ENCODE peak calls at places on chromosomes 6 and 20, in nine cellular contexts. L, V, A, I, C, Q, O, B and X are unnamed samples.

GRCh38 chr6:169745405-169745804 is 6.0 kb downstream of the DYNLT2 start:
- DNase-seq in L (no peak), V (no peak), A (no peak), I (no peak), C (no peak), Q (no peak), O (no peak), B (no peak), X (no peak)

GRCh38 chr6:30965140-30965601 is 18.3 kb upstream of the MUC21 start:
- DNase-seq in L (no peak), V (no peak), A (no peak), I (no peak), C (no peak), Q (no peak), O (no peak), B (no peak), X (no peak)

GRCh38 chr6:5541751-5542432 is 280.6 kb downstream of the FARS2 start:
- DNase-seq in L (no peak), V (no peak), A (no peak), I (no peak), C (no peak), Q (no peak), O (no peak), B (peak; percentile 11), X (no peak)

GRCh38 chr20:62262064-62262463 is 23.7 kb downstream of the OSBPL2 start:
- DNase-seq in L (no peak), V (no peak), A (no peak), I (no peak), C (no peak), Q (no peak), O (no peak), B (no peak), X (no peak)

GRCh38 chr6:80341330-80341729 is 234.9 kb downstream of the BCKDHB start:
- DNase-seq in L (no peak), V (no peak), A (no peak), I (peak; percentile 83), C (no peak), Q (no peak), O (no peak), B (no peak), X (peak; percentile 14)

GRCh38 chr20:12331236-12331635 is 413.5 kb downstream of the BTBD3 start:
- DNase-seq in L (no peak), V (no peak), A (no peak), I (no peak), C (no peak), Q (no peak), O (no peak), B (no peak), X (no peak)

GRCh38 chr6:65746302-65746701 is 39.3 kb upstream of the EYS start:
- DNase-seq in L (no peak), V (no peak), A (no peak), I (no peak), C (no peak), Q (no peak), O (no peak), B (no peak), X (no peak)

GRCh38 chr20:4135385-4136077 is 120.2 kb upstream of the RNF24 start:
- DNase-seq in L (peak; percentile 79), V (peak; percentile 90), A (peak; percentile 42), I (peak; percentile 97), C (no peak), Q (peak; percentile 98), O (peak; percentile 43), B (peak; percentile 99), X (peak; percentile 97)

GRCh38 chr6:167118839-167119238 is 4.1 kb upstream of the CCR6 start:
- DNase-seq in L (no peak), V (no peak), A (no peak), I (no peak), C (no peak), Q (no peak), O (no peak), B (no peak), X (no peak)

GRCh38 chr6:167118006-167118405 is 4.9 kb upstream of the CCR6 start:
- DNase-seq in L (no peak), V (no peak), A (no peak), I (no peak), C (no peak), Q (no peak), O (no peak), B (no peak), X (no peak)

GRCh38 chr6:167120557-167121030 is 2.3 kb upstream of the CCR6 start:
- DNase-seq in L (no peak), V (no peak), A (no peak), I (no peak), C (no peak), Q (no peak), O (no peak), B (no peak), X (no peak)

GRCh38 chr6:167121471-167121870 is 1.4 kb upstream of the CCR6 start:
- DNase-seq in L (no peak), V (no peak), A (no peak), I (no peak), C (no peak), Q (no peak), O (no peak), B (no peak), X (no peak)

DNA sequence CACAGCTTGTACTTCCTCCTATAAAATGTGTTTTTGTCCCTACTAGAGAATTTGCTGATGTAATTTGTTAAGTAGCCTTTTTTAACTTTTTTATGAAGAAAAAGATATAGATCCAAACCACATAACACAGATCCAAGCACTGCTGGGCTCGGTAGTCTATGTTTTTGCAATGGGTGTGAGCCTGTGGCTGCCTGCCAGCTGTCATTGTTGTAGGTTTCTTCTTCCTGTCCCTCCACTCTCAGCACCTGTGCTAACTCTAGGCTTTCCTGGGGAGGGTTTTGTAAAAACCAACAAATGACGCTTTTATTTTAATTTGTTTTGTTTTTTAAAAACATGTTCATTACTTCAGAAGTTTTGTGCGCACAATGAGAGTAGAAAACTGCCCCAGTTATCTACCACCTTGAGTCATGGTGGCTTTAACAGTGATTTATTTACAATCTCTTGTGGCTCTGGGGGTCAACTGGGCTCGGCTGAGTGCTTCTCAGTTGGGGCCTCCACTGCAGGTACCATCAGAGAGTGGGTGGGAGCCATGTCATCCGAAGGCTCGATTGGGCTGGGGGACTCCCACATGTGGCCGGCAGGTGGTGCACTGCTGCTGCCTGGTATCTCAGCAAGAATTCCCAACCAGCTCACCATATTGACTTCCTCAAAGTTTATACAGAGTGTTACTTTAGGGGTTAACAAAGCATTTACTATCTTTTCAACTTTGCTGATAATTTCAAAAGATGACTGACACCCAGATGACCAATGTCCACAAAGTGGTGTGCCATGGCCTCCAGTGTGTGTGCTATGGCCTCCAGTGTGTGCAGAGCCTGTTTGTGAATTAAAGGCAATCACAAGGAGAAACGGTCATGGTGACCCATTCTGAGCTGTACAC is 3.0 kb upstream of the CCR6 start:
- DNase-seq in L (no peak), V (no peak), A (no peak), I (no peak), C (no peak), Q (no peak), O (no peak), B (no peak), X (no peak)
- TF ChIP-seq CTCF in L (peak; percentile 31), V (no peak), A (no peak), I (no peak), C (no peak), Q (no peak), O (no peak), B (no peak), X (peak; percentile 8)

DNA sequence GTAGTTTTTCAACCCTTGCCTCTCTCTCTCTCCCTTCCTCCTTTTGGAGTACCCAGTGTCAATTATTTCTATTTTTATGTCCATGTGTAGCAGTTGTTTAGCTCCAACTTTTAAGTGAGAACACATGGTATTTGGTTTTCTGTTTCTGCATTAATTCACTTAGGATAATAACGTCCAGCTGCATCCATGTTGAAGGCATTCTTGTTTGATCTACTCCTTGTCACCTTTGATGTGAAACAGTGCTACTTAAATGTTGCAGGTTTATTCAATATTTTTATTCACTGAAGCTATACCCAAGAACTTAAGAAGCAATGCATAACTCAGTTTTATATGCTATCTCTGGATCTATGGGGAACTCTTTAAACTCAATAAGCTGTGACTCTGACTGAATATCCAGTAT is 465.2 kb upstream of the ADGRB3 start:
- DNase-seq in L (no peak), V (no peak), A (no peak), I (no peak), C (no peak), Q (no peak), O (no peak), B (no peak), X (no peak)
- TF ChIP-seq CTCF in L (no peak), V (no peak), A (no peak), I (no peak), C (no peak), Q (no peak), O (no peak), B (no peak), X (no peak)

GRCh38 chr6:53067799-53068442 is 2.7 kb downstream of the FBXO9 start:
- DNase-seq in L (no peak), V (no peak), A (no peak), I (no peak), C (no peak), Q (no peak), O (no peak), B (peak; percentile 52), X (no peak)

GRCh38 chr6:53074347-53074746 is 9.1 kb downstream of the FBXO9 start:
- DNase-seq in L (no peak), V (no peak), A (no peak), I (no peak), C (no peak), Q (no peak), O (no peak), B (no peak), X (no peak)

GRCh38 chr6:53069431-53069830 is 4.2 kb downstream of the FBXO9 start:
- DNase-seq in L (no peak), V (no peak), A (no peak), I (no peak), C (no peak), Q (no peak), O (no peak), B (no peak), X (no peak)

GRCh38 chr6:53067307-53067706 is 2.1 kb downstream of the FBXO9 start:
- DNase-seq in L (no peak), V (no peak), A (no peak), I (peak; percentile 39), C (no peak), Q (no peak), O (no peak), B (no peak), X (no peak)

GRCh38 chr6:53070808-53071207 is 5.6 kb downstream of the FBXO9 start:
- DNase-seq in L (peak; percentile 25), V (no peak), A (no peak), I (no peak), C (no peak), Q (no peak), O (no peak), B (no peak), X (no peak)
- TF ChIP-seq CTCF in L (no peak), V (no peak), A (no peak), I (no peak), C (no peak), Q (no peak), O (no peak), B (no peak), X (no peak)

GRCh38 chr6:15523679-15524630 is 138.9 kb downstream of the DTNBP1 start:
- DNase-seq in L (no peak), V (no peak), A (no peak), I (no peak), C (no peak), Q (no peak), O (no peak), B (no peak), X (no peak)

GRCh38 chr6:15522427-15522826 is 140.4 kb downstream of the DTNBP1 start:
- DNase-seq in L (no peak), V (no peak), A (no peak), I (peak; percentile 21), C (no peak), Q (no peak), O (no peak), B (no peak), X (no peak)

GRCh38 chr6:15521516-15521915 is 141.3 kb downstream of the DTNBP1 start:
- DNase-seq in L (no peak), V (no peak), A (no peak), I (no peak), C (no peak), Q (no peak), O (no peak), B (no peak), X (no peak)

GRCh38 chr6:15522026-15522425 is 140.8 kb downstream of the DTNBP1 start:
- DNase-seq in L (no peak), V (no peak), A (no peak), I (no peak), C (no peak), Q (no peak), O (no peak), B (no peak), X (no peak)

GRCh38 chr6:15522856-15523529 is 139.8 kb downstream of the DTNBP1 start:
- DNase-seq in L (no peak), V (no peak), A (no peak), I (no peak), C (no peak), Q (no peak), O (no peak), B (no peak), X (no peak)
- TF ChIP-seq CTCF in L (no peak), V (no peak), A (no peak), I (no peak), C (no peak), Q (no peak), O (no peak), B (no peak), X (no peak)